ENCODE peak calls at places on chromosomes 2 and 18, in eight cellular contexts. X is activated CD4-positive, alpha-beta T cell treated with anti-CD3 and anti-CD28 coated beads, Interleukin-2, amount 50 U/mL, for 1 hour; C is pons; K is T-helper 9 cell; B is RWPE1; O is neural progenitor cell; D is GM19239; T is activated T-cell treated with anti-CD3 and anti-CD28 coated beads, Interleukin-2, amount 50 U/mL, for 72 hours. S is an unnamed sample.
A peak's percentile ranks its signal among the peaks of the same experiment; 100 is the strongest.

GRCh38 chr2:241770936-241771285 is 5.7 kb upstream of the GAL3ST2 start:
- DNase-seq in O (no peak), B (no peak), X (no peak), K (no peak), C (no peak), T (no peak), D (no peak), S (no peak)

GRCh38 chr2:174753038-174753633 is 11.1 kb downstream of the CHRNA1 start:
- DNase-seq in B (no peak), O (no peak), K (peak; percentile 25), T (no peak), D (no peak), C (no peak), X (peak; percentile 38), S (no peak)

GRCh38 chr2:172564376-172564775 is 8.5 kb downstream of the PDK1 start:
- DNase-seq in K (no peak), D (no peak), B (no peak), C (no peak), O (no peak), X (no peak), T (no peak), S (no peak)

GRCh38 chr18:3211236-3211992 is 8.4 kb downstream of the MYOM1 start:
- DNase-seq in T (no peak), O (no peak), X (no peak), K (no peak), D (no peak), C (peak; percentile 41), B (no peak), S (no peak)

GRCh38 chr18:11994346-11994707 is 13.0 kb downstream of the IMPA2 start:
- DNase-seq in X (no peak), B (peak; percentile 65), D (no peak), O (no peak), T (no peak), K (no peak), C (no peak), S (no peak)

GRCh38 chr18:199214-199613 is 40.9 kb downstream of the USP14 start:
- DNase-seq in C (no peak), O (no peak), X (no peak), K (no peak), D (no peak), B (no peak), T (no peak), S (no peak)

GRCh38 chr18:79938196-79938595 is 13.3 kb downstream of the SLC66A2 start:
- DNase-seq in B (no peak), C (no peak), X (no peak), K (no peak), T (no peak), D (no peak), O (no peak), S (no peak)

GRCh38 chr2:84919885-84920580 is 14.6 kb downstream of the TMSB10 start:
- DNase-seq in C (no peak), D (no peak), B (peak; percentile 80), T (peak; percentile 71), O (no peak), K (no peak), X (no peak), S (peak; percentile 79)

GRCh38 chr2:28276076-28276618 is 116.5 kb upstream of the FOSL2 start:
- DNase-seq in T (peak; percentile 43), K (no peak), B (peak; percentile 94), O (no peak), C (no peak), D (no peak), X (no peak), S (peak; percentile 85)

GRCh38 chr18:79970419-79971133 is 6.1 kb downstream of the HSBP1L1 start:
- DNase-seq in K (no peak), T (no peak), O (no peak), B (no peak), C (no peak), D (no peak), X (no peak), S (no peak)

GRCh38 chr2:42877532-42877931 is 85.1 kb upstream of the HAAO start:
- DNase-seq in X (no peak), B (no peak), C (no peak), D (no peak), K (no peak), T (no peak), O (no peak), S (no peak)

GRCh38 chr2:121688820-121689219 is 39.6 kb upstream of the CLASP1 start:
- DNase-seq in O (no peak), K (no peak), C (no peak), X (no peak), T (no peak), D (no peak), B (no peak), S (no peak)

GRCh38 chr18:21598726-21599584 is 1.5 kb downstream of the ESCO1 start:
- DNase-seq in K (no peak), O (no peak), C (no peak), D (no peak), T (no peak), B (no peak), X (no peak), S (no peak)

GRCh38 chr2:33322099-33322498 is 154.3 kb upstream of the RASGRP3 start:
- DNase-seq in C (peak; percentile 11), X (no peak), K (no peak), O (no peak), D (no peak), T (no peak), B (no peak), S (no peak)

GRCh38 chr2:219125225-219125885 is 35.3 kb downstream of the NHEJ1 start:
- DNase-seq in C (no peak), K (no peak), T (no peak), O (no peak), D (no peak), X (no peak), B (peak; percentile 34), S (peak; percentile 88)

GRCh38 chr2:118614856-118615255 is 232.6 kb downstream of the EN1 start:
- DNase-seq in D (no peak), X (no peak), C (no peak), O (peak; percentile 32), B (no peak), T (no peak), K (no peak), S (no peak)

GRCh38 chr2:191952515-191953270 is 105.8 kb upstream of the CAVIN2 start:
- DNase-seq in T (no peak), D (no peak), C (no peak), K (no peak), X (no peak), O (no peak), B (no peak), S (no peak)

GRCh38 chr18:36757081-36757480 is 71.7 kb downstream of the TPGS2 start:
- DNase-seq in B (peak; percentile 53), X (no peak), D (no peak), K (no peak), O (peak; percentile 71), T (no peak), C (peak; percentile 89), S (peak; percentile 77)

GRCh38 chr2:38720613-38721241 is 30.4 kb downstream of the SRSF7 start:
- DNase-seq in D (no peak), B (peak; percentile 53), K (no peak), X (no peak), C (no peak), O (no peak), T (no peak), S (peak; percentile 44)

GRCh38 chr18:7618821-7619410 is 51.8 kb downstream of the PTPRM start:
- DNase-seq in K (no peak), X (no peak), O (peak; percentile 84), T (no peak), D (no peak), C (no peak), B (no peak), S (no peak)

GRCh38 chr2:42493885-42494433 is at the start of gene KCNG3:
- DNase-seq in T (peak; percentile 76), X (peak; percentile 58), D (peak; percentile 78), K (peak; percentile 50), B (peak; percentile 44), C (no peak), O (peak; percentile 93), S (peak; percentile 33)

GRCh38 chr2:240926516-240927389 is 20.6 kb downstream of the CROCC2 start:
- DNase-seq in T (peak; percentile 0), K (no peak), X (no peak), D (no peak), O (no peak), C (no peak), B (no peak), S (no peak)

GRCh38 chr2:18214936-18215335 is 336.5 kb downstream of the KCNS3 start:
- DNase-seq in X (no peak), C (no peak), O (no peak), T (no peak), D (no peak), K (no peak), B (no peak), S (no peak)

GRCh38 chr2:51722311-51722710 is 690.4 kb upstream of the NRXN1 start:
- DNase-seq in K (no peak), D (no peak), O (no peak), X (no peak), B (no peak), T (no peak), C (no peak), S (no peak)

GRCh38 chr2:177264209-177264538 is 353 bp downstream of the NFE2L2 start:
- DNase-seq in O (peak; percentile 75), D (no peak), X (no peak), C (no peak), B (no peak), K (no peak), T (no peak), S (no peak)

GRCh38 chr2:172735646-172736418 is at the start of gene RAPGEF4:
- DNase-seq in B (peak; percentile 22), T (peak; percentile 29), K (no peak), O (peak; percentile 82), C (no peak), X (no peak), D (no peak), S (no peak)